ENCODE peak calls at places on chromosomes 16 and 17, in eight cellular contexts. H is PC-9; N is mammary epithelial cell; T is CD4-positive, CD25-positive, alpha-beta regulatory T cell; X is suprapubic skin; Z is HAP-1; A is GM23248; I is prostate gland. Q is an unnamed sample. For H3K9me3, the result is how much of the 10 kb centered on the place peaks cover.

GRCh38 chr17:3755335-3756030 is 31.8 kb downstream of the HASPIN start:
- DNase-seq in A (no peak), I (no peak), Z (no peak), T (no peak), H (peak), X (no peak), N (no peak), Q (no peak)

GRCh38 chr17:13869301-13869700 is 200.0 kb upstream of the COX10 start:
- DNase-seq in Z (no peak), H (no peak), A (no peak), T (no peak), N (no peak), X (no peak), I (no peak), Q (no peak)

GRCh38 chr16:17382949-17383348 is 87.8 kb downstream of the XYLT1 start:
- DNase-seq in X (no peak), N (no peak), T (no peak), I (no peak), A (no peak), H (no peak), Z (no peak), Q (no peak)

GRCh38 chr17:62750502-62751349 is 57.4 kb downstream of the MARCHF10 start:
- DNase-seq in N (no peak), I (no peak), T (no peak), A (no peak), Z (no peak), X (no peak), H (peak), Q (no peak)

GRCh38 chr17:17919169-17920107 is 52.8 kb downstream of the TOM1L2 start:
- DNase-seq in N (peak), A (peak), X (no peak), T (peak), Z (peak), H (peak), I (peak), Q (peak)

GRCh38 chr16:87580855-87581261 is 21.4 kb upstream of the JPH3 start:
- DNase-seq in H (no peak), T (no peak), A (peak), I (no peak), N (peak), X (no peak), Z (no peak), Q (no peak)

GRCh38 chr17:16915752-16916556 is 56.0 kb downstream of the TNFRSF13B start:
- DNase-seq in I (no peak), A (peak), H (peak), T (peak), Z (peak), N (peak), X (no peak), Q (peak)

GRCh38 chr16:84505249-84506156 is 1.0 kb upstream of the MEAK7 start:
- DNase-seq in X (peak), T (no peak), A (no peak), H (no peak), N (no peak), Z (no peak), I (no peak), Q (no peak)

GRCh38 chr17:80146121-80147034 is 550 bp downstream of the EIF4A3 start:
- DNase-seq in Z (no peak), I (no peak), H (no peak), A (peak), X (peak), T (peak), N (no peak), Q (no peak)

GRCh38 chr16:24117680-24118079 is 138.5 kb upstream of the CACNG3 start:
- DNase-seq in Z (no peak), T (no peak), H (no peak), X (no peak), A (no peak), N (no peak), I (no peak), Q (no peak)

GRCh38 chr17:43907425-43907981 is at the start of gene MPP2:
- DNase-seq in H (no peak), T (peak), A (peak), I (peak), Z (peak), N (no peak), X (peak), Q (peak)

GRCh38 chr16:72983728-72984350 is 64.1 kb downstream of the ZFHX3 start:
- DNase-seq in Z (no peak), X (peak), H (no peak), N (no peak), I (peak), T (no peak), A (no peak), Q (no peak)

GRCh38 chr17:68346448-68346847 is 55.2 kb downstream of the ARSG start:
- DNase-seq in A (no peak), T (peak), X (no peak), H (no peak), Z (no peak), N (no peak), I (no peak), Q (peak)

GRCh38 chr17:27733771-27734170 is 66.6 kb downstream of the NOS2 start:
- DNase-seq in Z (no peak), H (no peak), I (no peak), N (no peak), A (peak), X (no peak), T (no peak), Q (no peak)

GRCh38 chr16:492211-492875 is 35.2 kb upstream of the CAPN15 start:
- DNase-seq in X (no peak), T (no peak), A (no peak), I (no peak), N (no peak), H (no peak), Z (no peak), Q (no peak)

GRCh38 chr16:71428883-71429282 is 13.0 kb downstream of the TLE7 start:
- DNase-seq in A (peak), H (no peak), T (no peak), I (no peak), N (no peak), X (no peak), Z (no peak), Q (no peak)

GRCh38 chr17:65627892-65628622 is 66.6 kb upstream of the AXIN2 start:
- DNase-seq in T (no peak), Z (no peak), H (peak), N (peak), A (peak), X (no peak), I (peak), Q (no peak)

GRCh38 chr17:70332811-70333210 is 163.5 kb downstream of the KCNJ2 start:
- DNase-seq in I (no peak), H (no peak), T (no peak), N (no peak), Z (no peak), X (no peak), A (no peak), Q (no peak)
- H3K9me3 ChIP-seq in I (under half), H (under half), T (under half), N (under half), Z (under half), X (under half), A (under half), Q (under half)

GRCh38 chr17:47692895-47693666 is 880 bp upstream of the TBKBP1 start:
- DNase-seq in H (no peak), X (no peak), I (no peak), N (no peak), Z (no peak), T (no peak), A (peak), Q (no peak)
- H3K4me3 ChIP-seq in H (peak), X (peak), I (peak), N (peak), Z (peak), T (peak), A (peak), Q (no peak)

DNA sequence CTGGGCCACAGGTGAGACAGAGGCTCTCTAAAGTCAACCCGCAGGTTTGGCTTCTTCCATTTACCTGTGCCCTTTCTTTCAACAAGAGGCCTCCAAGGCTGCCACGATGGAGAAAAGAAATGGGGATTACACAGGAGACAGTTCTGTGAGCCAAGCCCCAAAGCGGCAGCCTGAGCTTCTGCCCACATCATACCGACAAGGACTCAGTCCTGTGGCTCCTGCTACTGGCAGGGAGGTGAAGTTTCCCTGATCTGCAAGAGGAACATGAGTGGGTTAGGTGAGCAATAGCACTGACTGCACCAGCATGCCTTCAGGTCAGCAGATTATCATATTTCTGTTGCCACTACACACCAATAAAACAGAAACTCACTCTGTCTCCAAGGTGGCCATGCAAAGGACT is 800.0 kb downstream of the KCNJ18 start:
- DNase-seq in N (no peak), I (no peak), H (no peak), X (no peak), Z (no peak), T (no peak), A (no peak), Q (no peak)
- H3K9me3 ChIP-seq in N (under half), I (under half), H (under half), X (under half), Z (under half), T (under half), A (under half), Q (under half)

GRCh38 chr17:61449707-61450640 is 2.2 kb upstream of the TBX4 start:
- DNase-seq in N (no peak), Z (no peak), I (no peak), A (no peak), T (no peak), H (no peak), X (no peak), Q (no peak)

GRCh38 chr17:61451538-61452300 is 503 bp upstream of the TBX4 start:
- DNase-seq in H (no peak), T (no peak), I (no peak), N (no peak), A (peak), Z (no peak), X (no peak), Q (no peak)

GRCh38 chr17:61453563-61453962 is 1.3 kb downstream of the TBX4 start:
- DNase-seq in X (no peak), T (no peak), A (no peak), Z (no peak), N (peak), I (no peak), H (no peak), Q (no peak)

GRCh38 chr17:61452301-61453290 is at the start of gene TBX4:
- DNase-seq in I (no peak), X (peak), Z (no peak), H (no peak), A (no peak), T (no peak), N (no peak), Q (no peak)

GRCh38 chr17:61450641-61451537 is 1.3 kb upstream of the TBX4 start:
- DNase-seq in T (no peak), N (no peak), I (no peak), Z (no peak), H (no peak), A (no peak), X (no peak), Q (no peak)
- H3K4me3 ChIP-seq in T (no peak), N (no peak), I (no peak), Z (no peak), H (no peak), A (no peak), X (peak), Q (no peak)

Q was measured in CD4-positive, alpha-beta memory T cell.